ENCODE peak calls at places on chromosome 10, in five cellular contexts. G, L, K, M and V are unnamed samples.

GRCh38 chr10:22630229-22631174 is 83.9 kb downstream of the PIP4K2A start:
- DNase-seq in K (peak; percentile 77), M (no peak), L (no peak), G (no peak), V (no peak)

GRCh38 chr10:93245772-93246171 is 172.1 kb downstream of the CYP26A1 start:
- DNase-seq in K (no peak), M (no peak), G (peak; percentile 55), L (no peak), V (no peak)

GRCh38 chr10:21526184-21526951 is 886 bp upstream of the SKIDA1 start:
- DNase-seq in K (peak; percentile 84), M (peak; percentile 49), G (peak; percentile 98), L (peak; percentile 52), V (peak; percentile 37)

GRCh38 chr10:131107970-131108369 is 203.6 kb downstream of the TCERG1L start:
- DNase-seq in K (no peak), M (no peak), L (no peak), G (no peak), V (no peak)

GRCh38 chr10:104130041-104130440 is 8.1 kb downstream of the SFR1 start:
- DNase-seq in M (no peak), L (no peak), G (no peak), K (no peak), V (no peak)

GRCh38 chr10:3395041-3395440 is 222.5 kb upstream of the PITRM1 start:
- DNase-seq in L (no peak), K (no peak), M (no peak), G (no peak), V (no peak)

GRCh38 chr10:76072384-76072783 is 641.0 kb downstream of the LRMDA start:
- DNase-seq in K (no peak), L (no peak), G (no peak), M (no peak), V (no peak)

GRCh38 chr10:130394832-130395231 is 258.6 kb downstream of the GLRX3 start:
- DNase-seq in M (no peak), K (no peak), L (no peak), G (no peak), V (no peak)

GRCh38 chr10:33812586-33812985 is 478.1 kb upstream of the NRP1 start:
- DNase-seq in G (no peak), L (no peak), M (no peak), K (no peak), V (no peak)

GRCh38 chr10:124093076-124093773 is at the start of gene CHST15:
- DNase-seq in G (peak; percentile 95), K (peak; percentile 36), M (no peak), L (peak; percentile 79), V (no peak)

GRCh38 chr10:76331742-76332141 is 900.3 kb downstream of the LRMDA start:
- DNase-seq in L (no peak), M (no peak), K (no peak), G (no peak), V (no peak)

GRCh38 chr10:30529373-30529998 is 95.5 kb downstream of the MAP3K8 start:
- DNase-seq in G (no peak), L (no peak), M (peak; percentile 52), K (no peak), V (peak; percentile 39)

GRCh38 chr10:109275970-109276369 is 647.3 kb downstream of the XPNPEP1 start:
- DNase-seq in G (no peak), M (no peak), K (peak; percentile 33), L (no peak), V (no peak)

GRCh38 chr10:44386546-44387052 is 1.7 kb upstream of the CXCL12 start:
- DNase-seq in G (peak; percentile 92), L (peak; percentile 57), K (peak; percentile 64), M (no peak), V (no peak)

GRCh38 chr10:25102423-25102822 is 72.4 kb upstream of the GPR158 start:
- DNase-seq in L (no peak), G (no peak), K (no peak), M (no peak), V (no peak)

GRCh38 chr10:60172363-60172990 is 217.2 kb downstream of the ANK3 start:
- DNase-seq in K (no peak), M (no peak), G (no peak), L (no peak), V (no peak)

GRCh38 chr10:103431902-103432301 is 20.3 kb downstream of the CALHM2 start:
- DNase-seq in M (no peak), K (no peak), G (no peak), L (no peak), V (no peak)

GRCh38 chr10:14879055-14879800 is 562 bp downstream of the SUV39H2 start:
- DNase-seq in G (peak; percentile 67), L (peak; percentile 33), M (no peak), K (peak; percentile 55), V (no peak)

GRCh38 chr10:72123616-72124015 is 35.3 kb upstream of the SPOCK2 start:
- DNase-seq in L (no peak), K (no peak), G (no peak), M (no peak), V (no peak)

GRCh38 chr10:77287647-77288120 is 349.9 kb downstream of the KCNMA1 start:
- DNase-seq in M (no peak), L (no peak), G (no peak), K (no peak), V (no peak)

GRCh38 chr10:112898540-112899395 is 51.3 kb upstream of the TCF7L2 start:
- DNase-seq in M (no peak), L (peak; percentile 81), G (peak; percentile 81), K (peak; percentile 45), V (no peak)

GRCh38 chr10:49365675-49366415 is 30.0 kb downstream of the DRGX start:
- DNase-seq in G (no peak), L (no peak), K (no peak), M (no peak), V (no peak)

GRCh38 chr10:125979976-125980375 is 83.6 kb downstream of the FANK1 start:
- DNase-seq in L (no peak), K (no peak), G (no peak), M (no peak), V (no peak)

GRCh38 chr10:101403161-101403560 is 49.2 kb downstream of the BTRC start:
- DNase-seq in M (no peak), L (no peak), K (no peak), G (no peak), V (no peak)

GRCh38 chr10:490256-490655 is 199.2 kb downstream of the DIP2C start:
- DNase-seq in L (no peak), M (no peak), K (no peak), G (no peak), V (no peak)

GRCh38 chr10:95920798-95921426 is 13.1 kb downstream of the CC2D2B start:
- DNase-seq in M (no peak), L (no peak), G (no peak), K (no peak), V (no peak)

GRCh38 chr10:26543567-26544306 is 105.6 kb downstream of the APBB1IP start:
- DNase-seq in G (no peak), M (no peak), K (no peak), L (no peak), V (no peak)

GRCh38 chr10:124648738-124649137 is 95.4 kb downstream of the FAM53B start:
- DNase-seq in K (no peak), L (no peak), M (no peak), G (peak; percentile 71), V (no peak)

GRCh38 chr10:122127943-122128342 is 139.0 kb downstream of the TACC2 start:
- DNase-seq in M (no peak), G (peak; percentile 21), K (peak; percentile 35), L (no peak), V (no peak)

GRCh38 chr10:114917927-114918672 is 19.9 kb upstream of the TRUB1 start:
- DNase-seq in L (peak; percentile 8), M (no peak), G (no peak), K (peak; percentile 57), V (no peak)

GRCh38 chr10:99344715-99345114 is 15.6 kb downstream of the CNNM1 start:
- DNase-seq in L (no peak), G (no peak), M (no peak), K (no peak), V (no peak)